ENCODE peak calls at places on chromosomes 1 and 21, in seven cellular contexts. O, M, Q, N, K, T and L are unnamed samples.

GRCh38 chr1:61079276-61079897 is 3.0 kb upstream of the NFIA start:
- DNase-seq in O (no peak), M (no peak), Q (no peak), N (no peak), K (no peak), T (no peak), L (peak; percentile 41)

GRCh38 chr1:164565356-164565755 is 6.4 kb downstream of the PBX1 start:
- DNase-seq in O (no peak), M (no peak), Q (no peak), N (no peak), K (no peak), T (no peak), L (no peak)

GRCh38 chr21:33974513-33975468 is 59.2 kb upstream of the ATP5PO start:
- DNase-seq in O (no peak), M (no peak), Q (no peak), N (no peak), K (no peak), T (no peak), L (no peak)

GRCh38 chr1:183287191-183287675 is 101.2 kb downstream of the LAMC2 start:
- DNase-seq in O (no peak), M (peak; percentile 44), Q (no peak), N (no peak), K (no peak), T (peak; percentile 39), L (no peak)

GRCh38 chr1:181452746-181453145 is 30.6 kb upstream of the CACNA1E start:
- DNase-seq in O (no peak), M (no peak), Q (no peak), N (no peak), K (peak; percentile 10), T (no peak), L (no peak)

GRCh38 chr1:85320371-85321131 is 44.1 kb upstream of the BCL10 start:
- DNase-seq in O (no peak), M (no peak), Q (no peak), N (no peak), K (peak; percentile 39), T (no peak), L (no peak)

GRCh38 chr1:37599940-37600339 is 4.2 kb upstream of the GNL2 start:
- DNase-seq in O (no peak), M (no peak), Q (no peak), N (no peak), K (no peak), T (peak; percentile 56), L (no peak)

GRCh38 chr1:207691814-207692213 is 46.9 kb downstream of the CR1L start:
- DNase-seq in O (no peak), M (no peak), Q (no peak), N (no peak), K (no peak), T (no peak), L (no peak)

GRCh38 chr1:20074046-20074724 is 4.2 kb downstream of the PLA2G5 start:
- DNase-seq in O (no peak), M (peak; percentile 9), Q (peak; percentile 41), N (no peak), K (no peak), T (no peak), L (no peak)

DNA sequence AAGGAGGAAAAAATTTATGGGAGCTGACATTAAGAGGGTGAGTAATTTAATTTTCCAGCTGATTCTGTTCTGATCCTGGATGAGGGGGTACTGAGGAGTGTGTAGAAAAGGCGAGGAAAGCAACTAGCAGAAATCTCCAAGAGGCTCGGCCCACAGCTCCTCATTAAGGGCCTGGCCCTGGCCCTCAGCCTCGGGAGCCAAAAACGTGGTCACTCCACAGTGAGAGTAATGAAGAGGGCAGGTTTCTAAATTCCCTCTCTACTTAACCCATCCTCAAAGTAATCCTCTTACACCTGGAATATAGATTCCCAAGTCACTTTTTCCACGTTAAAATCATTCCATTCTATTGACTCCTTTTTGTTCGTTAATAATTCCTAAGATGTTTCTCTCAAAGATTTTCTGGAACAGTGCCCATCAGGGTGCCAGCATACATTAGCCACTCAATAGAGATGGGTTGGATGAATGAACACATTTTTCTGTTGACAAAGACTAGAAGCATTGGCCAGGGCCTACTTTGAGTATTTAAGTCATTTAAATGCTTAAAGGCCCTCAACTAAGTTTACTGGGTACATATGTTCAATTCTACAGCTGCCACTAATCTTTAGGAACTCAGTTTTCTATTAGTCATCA is 1.1 kb upstream of the COL11A1 start:
- DNase-seq in O (no peak), M (no peak), Q (no peak), N (no peak), K (no peak), T (no peak), L (no peak)
- TF ChIP-seq EP300 in O (no peak), M (no peak), Q (no peak), N (no peak), K (no peak), T (no peak), L (no peak)

GRCh38 chr1:227170361-227171166 is 147.7 kb downstream of the CDC42BPA start:
- DNase-seq in O (no peak), M (no peak), Q (no peak), N (no peak), K (no peak), T (no peak), L (no peak)
- TF ChIP-seq EP300 in O (no peak), M (no peak), Q (no peak), N (no peak), K (no peak), T (no peak), L (no peak)

DNA sequence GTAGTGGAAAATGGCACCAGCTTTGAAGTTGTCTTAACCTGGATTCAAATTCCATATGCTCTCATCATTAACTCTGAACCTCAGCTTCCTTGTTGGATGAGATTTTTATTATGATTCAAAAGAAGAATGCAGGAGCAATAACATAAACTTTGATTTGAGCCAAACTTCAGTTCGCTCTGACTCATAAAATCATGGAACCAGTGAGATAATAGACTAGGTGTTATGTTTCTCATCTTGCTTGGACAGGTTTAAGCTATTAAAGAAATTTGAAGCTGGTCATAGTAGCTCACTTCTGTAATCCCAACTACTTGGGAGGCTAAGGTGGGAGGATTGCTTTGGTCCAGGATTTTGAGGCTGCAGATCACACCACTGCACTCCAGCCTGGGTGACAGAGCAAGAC is 172.8 kb downstream of the CLEC20A start:
- DNase-seq in O (no peak), M (no peak), Q (no peak), N (no peak), K (no peak), T (no peak), L (no peak)
- TF ChIP-seq EP300 in O (no peak), M (no peak), Q (no peak), N (no peak), K (no peak), T (no peak), L (no peak)

DNA sequence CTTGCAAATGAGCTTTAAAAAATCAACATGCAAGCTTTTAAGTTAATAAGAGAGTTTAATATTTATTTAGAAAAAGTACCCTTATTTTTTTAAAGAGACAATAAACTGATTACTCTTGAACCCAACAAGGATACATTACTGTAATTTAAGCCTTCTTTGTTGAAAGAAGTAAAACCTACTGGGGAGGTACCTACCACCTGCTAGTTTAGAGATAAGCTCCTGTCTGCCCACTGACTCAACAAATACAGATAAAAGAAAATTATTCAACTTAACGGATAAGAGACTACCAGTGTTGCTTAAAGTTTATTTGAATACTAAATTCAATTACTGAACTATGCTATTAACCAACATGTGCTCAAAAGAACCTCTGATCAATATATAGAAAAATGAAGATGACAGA is 23.1 kb downstream of the USP24 start:
- DNase-seq in O (no peak), M (no peak), Q (no peak), N (no peak), K (no peak), T (no peak), L (no peak)
- TF ChIP-seq EP300 in O (no peak), M (no peak), Q (no peak), N (no peak), K (no peak), T (no peak), L (no peak)

GRCh38 chr1:29983366-29983765 is 740.0 kb downstream of the MATN1 start:
- DNase-seq in O (no peak), M (no peak), Q (no peak), N (no peak), K (no peak), T (no peak), L (no peak)
- TF ChIP-seq EP300 in O (no peak), M (no peak), Q (no peak), N (no peak), K (no peak), T (no peak), L (no peak)

GRCh38 chr1:169367686-169368405 is at the start of the genes BLZF1 and NME7:
- DNase-seq in O (peak; percentile 96), M (peak; percentile 96), Q (peak; percentile 98), N (peak; percentile 98), K (peak; percentile 97), T (peak; percentile 84), L (peak; percentile 92)
- TF ChIP-seq EP300 in O (no peak), M (no peak), Q (no peak), N (no peak), K (no peak), T (no peak), L (peak; percentile 90)